ENCODE peak calls at places on chromosome 7, in five cellular contexts. One of them, this sample, is unnamed.

GRCh38 chr7:141027043-141027442 is 12.3 kb upstream of the MRPS33 start:
- DNase-seq in BJ: no peak
- DNase-seq in dorsolateral prefrontal cortex: no peak
- DNase-seq in fibroblast of pulmonary artery: no peak
- DNase-seq in GM13977: no peak
- DNase-seq in this sample: no peak

GRCh38 chr7:31883761-31884164 is 186.4 kb downstream of the PDE1C start:
- DNase-seq in BJ: peak
- DNase-seq in GM13977: peak
- DNase-seq in dorsolateral prefrontal cortex: peak
- DNase-seq in fibroblast of pulmonary artery: peak
- DNase-seq in this sample: no peak

GRCh38 chr7:140640727-140641531 is at the start of gene DENND2A:
- DNase-seq in dorsolateral prefrontal cortex: peak
- DNase-seq in fibroblast of pulmonary artery: peak
- DNase-seq in GM13977: peak
- DNase-seq in BJ: no peak
- DNase-seq in this sample: peak

GRCh38 chr7:107103369-107103768 is 58.9 kb downstream of the PRKAR2B start:
- DNase-seq in dorsolateral prefrontal cortex: no peak
- DNase-seq in GM13977: no peak
- DNase-seq in BJ: no peak
- DNase-seq in fibroblast of pulmonary artery: peak
- DNase-seq in this sample: no peak

GRCh38 chr7:11341285-11341944 is 367.7 kb downstream of the PHF14 start:
- DNase-seq in fibroblast of pulmonary artery: peak
- DNase-seq in BJ: no peak
- DNase-seq in dorsolateral prefrontal cortex: no peak
- DNase-seq in GM13977: no peak
- DNase-seq in this sample: no peak

GRCh38 chr7:142481548-142481947 is 223.7 kb upstream of the PRSS58 start:
- DNase-seq in dorsolateral prefrontal cortex: no peak
- DNase-seq in BJ: no peak
- DNase-seq in fibroblast of pulmonary artery: no peak
- DNase-seq in GM13977: no peak
- DNase-seq in this sample: no peak

GRCh38 chr7:92850506-92850905 is 14.1 kb upstream of the CDK6 start:
- DNase-seq in BJ: no peak
- DNase-seq in GM13977: no peak
- DNase-seq in dorsolateral prefrontal cortex: no peak
- DNase-seq in fibroblast of pulmonary artery: no peak
- DNase-seq in this sample: no peak

GRCh38 chr7:40299097-40299496 is 164.3 kb downstream of the SUGCT start:
- DNase-seq in fibroblast of pulmonary artery: peak
- DNase-seq in BJ: peak
- DNase-seq in GM13977: no peak
- DNase-seq in dorsolateral prefrontal cortex: no peak
- DNase-seq in this sample: no peak

GRCh38 chr7:16295558-16295957 is 125.8 kb downstream of the CRPPA start:
- DNase-seq in dorsolateral prefrontal cortex: no peak
- DNase-seq in GM13977: no peak
- DNase-seq in fibroblast of pulmonary artery: no peak
- DNase-seq in BJ: no peak
- DNase-seq in this sample: no peak

GRCh38 chr7:20199015-20199737 is 18.0 kb downstream of the MACC1 start:
- DNase-seq in fibroblast of pulmonary artery: peak
- DNase-seq in GM13977: peak
- DNase-seq in BJ: no peak
- DNase-seq in dorsolateral prefrontal cortex: no peak
- DNase-seq in this sample: peak

GRCh38 chr7:18499407-18500197 is 4.1 kb downstream of the HDAC9 start:
- DNase-seq in GM13977: no peak
- DNase-seq in BJ: no peak
- DNase-seq in dorsolateral prefrontal cortex: no peak
- DNase-seq in fibroblast of pulmonary artery: no peak
- DNase-seq in this sample: no peak

GRCh38 chr7:105779856-105780815 is 96.3 kb downstream of the ATXN7L1 start:
- DNase-seq in dorsolateral prefrontal cortex: no peak
- DNase-seq in GM13977: no peak
- DNase-seq in fibroblast of pulmonary artery: no peak
- DNase-seq in BJ: no peak
- DNase-seq in this sample: no peak

GRCh38 chr7:21671859-21672258 is 129.0 kb downstream of the DNAH11 start:
- DNase-seq in BJ: no peak
- DNase-seq in GM13977: peak
- DNase-seq in dorsolateral prefrontal cortex: no peak
- DNase-seq in fibroblast of pulmonary artery: no peak
- DNase-seq in this sample: no peak

GRCh38 chr7:6545398-6546126 is 5.7 kb downstream of the GRID2IP start:
- DNase-seq in fibroblast of pulmonary artery: no peak
- DNase-seq in dorsolateral prefrontal cortex: peak
- DNase-seq in GM13977: no peak
- DNase-seq in BJ: no peak
- DNase-seq in this sample: no peak

GRCh38 chr7:49875336-49875735 is 101.9 kb downstream of the VWC2 start:
- DNase-seq in dorsolateral prefrontal cortex: no peak
- DNase-seq in GM13977: no peak
- DNase-seq in fibroblast of pulmonary artery: no peak
- DNase-seq in BJ: no peak
- DNase-seq in this sample: no peak

GRCh38 chr7:141232286-141233051 is 158.6 kb downstream of the TMEM178B start:
- DNase-seq in GM13977: no peak
- DNase-seq in fibroblast of pulmonary artery: no peak
- DNase-seq in dorsolateral prefrontal cortex: no peak
- DNase-seq in BJ: no peak
- DNase-seq in this sample: no peak

GRCh38 chr7:127943541-127944521 is 87.4 kb downstream of the LRRC4 start:
- DNase-seq in GM13977: no peak
- DNase-seq in BJ: no peak
- DNase-seq in fibroblast of pulmonary artery: peak
- DNase-seq in dorsolateral prefrontal cortex: peak
- DNase-seq in this sample: no peak

GRCh38 chr7:130301606-130302005 is 8.6 kb downstream of the CPA4 start:
- DNase-seq in dorsolateral prefrontal cortex: no peak
- DNase-seq in BJ: no peak
- DNase-seq in fibroblast of pulmonary artery: no peak
- DNase-seq in GM13977: no peak
- DNase-seq in this sample: no peak

GRCh38 chr7:1677206-1678069 is 7.4 kb downstream of the ELFN1 start:
- DNase-seq in BJ: no peak
- DNase-seq in fibroblast of pulmonary artery: no peak
- DNase-seq in dorsolateral prefrontal cortex: no peak
- DNase-seq in GM13977: no peak
- DNase-seq in this sample: no peak

GRCh38 chr7:95897557-95898183 is 125.3 kb downstream of the DYNC1I1 start:
- DNase-seq in GM13977: no peak
- DNase-seq in fibroblast of pulmonary artery: no peak
- DNase-seq in BJ: no peak
- DNase-seq in dorsolateral prefrontal cortex: no peak
- DNase-seq in this sample: no peak

GRCh38 chr7:22859676-22860290 is 37.1 kb upstream of the TOMM7 start:
- DNase-seq in dorsolateral prefrontal cortex: no peak
- DNase-seq in BJ: no peak
- DNase-seq in GM13977: no peak
- DNase-seq in fibroblast of pulmonary artery: peak
- DNase-seq in this sample: no peak

GRCh38 chr7:88396948-88397322 is 90.2 kb upstream of the STEAP4 start:
- DNase-seq in dorsolateral prefrontal cortex: no peak
- DNase-seq in BJ: no peak
- DNase-seq in fibroblast of pulmonary artery: no peak
- DNase-seq in GM13977: no peak
- DNase-seq in this sample: no peak

GRCh38 chr7:82131224-82131623 is 312.4 kb downstream of the CACNA2D1 start:
- DNase-seq in BJ: no peak
- DNase-seq in GM13977: no peak
- DNase-seq in dorsolateral prefrontal cortex: no peak
- DNase-seq in fibroblast of pulmonary artery: no peak
- DNase-seq in this sample: no peak

GRCh38 chr7:83366629-83367028 is 203.9 kb upstream of the PCLO start:
- DNase-seq in BJ: no peak
- DNase-seq in dorsolateral prefrontal cortex: no peak
- DNase-seq in GM13977: no peak
- DNase-seq in fibroblast of pulmonary artery: no peak
- DNase-seq in this sample: no peak

GRCh38 chr7:493661-494251 is 25.9 kb downstream of the PDGFA start:
- DNase-seq in fibroblast of pulmonary artery: no peak
- DNase-seq in BJ: no peak
- DNase-seq in GM13977: no peak
- DNase-seq in dorsolateral prefrontal cortex: peak
- DNase-seq in this sample: no peak

GRCh38 chr7:18974803-18975202 is 142.6 kb downstream of the TWIST1 start:
- DNase-seq in BJ: peak
- DNase-seq in GM13977: no peak
- DNase-seq in fibroblast of pulmonary artery: peak
- DNase-seq in dorsolateral prefrontal cortex: no peak
- DNase-seq in this sample: no peak

GRCh38 chr7:116799912-116800311 is 62.5 kb upstream of the CAPZA2 start:
- DNase-seq in GM13977: no peak
- DNase-seq in BJ: no peak
- DNase-seq in dorsolateral prefrontal cortex: no peak
- DNase-seq in fibroblast of pulmonary artery: peak
- DNase-seq in this sample: no peak

GRCh38 chr7:45564485-45564884 is 9.7 kb upstream of the ADCY1 start:
- DNase-seq in fibroblast of pulmonary artery: no peak
- DNase-seq in BJ: no peak
- DNase-seq in GM13977: no peak
- DNase-seq in dorsolateral prefrontal cortex: no peak
- DNase-seq in this sample: no peak

GRCh38 chr7:157394246-157395191 is 57.7 kb downstream of the DNAJB6 start:
- DNase-seq in BJ: no peak
- DNase-seq in fibroblast of pulmonary artery: no peak
- DNase-seq in dorsolateral prefrontal cortex: peak
- DNase-seq in GM13977: no peak
- DNase-seq in this sample: no peak

GRCh38 chr7:150390206-150390605 is 11.1 kb downstream of the ZNF775 start:
- DNase-seq in GM13977: no peak
- DNase-seq in fibroblast of pulmonary artery: no peak
- DNase-seq in dorsolateral prefrontal cortex: peak
- DNase-seq in BJ: no peak
- DNase-seq in this sample: no peak

GRCh38 chr7:15462721-15463389 is 99.0 kb downstream of the AGMO start:
- DNase-seq in fibroblast of pulmonary artery: no peak
- DNase-seq in GM13977: no peak
- DNase-seq in dorsolateral prefrontal cortex: no peak
- DNase-seq in BJ: no peak
- DNase-seq in this sample: no peak

GRCh38 chr7:17109017-17109416 is 189.4 kb upstream of the AHR start:
- DNase-seq in dorsolateral prefrontal cortex: no peak
- DNase-seq in fibroblast of pulmonary artery: peak
- DNase-seq in BJ: peak
- DNase-seq in GM13977: no peak
- DNase-seq in this sample: no peak

GRCh38 chr7:33806284-33807157 is 98.8 kb upstream of the BMPER start:
- DNase-seq in GM13977: no peak
- DNase-seq in fibroblast of pulmonary artery: peak
- DNase-seq in BJ: no peak
- DNase-seq in dorsolateral prefrontal cortex: no peak
- DNase-seq in this sample: no peak

GRCh38 chr7:26993816-26994810 is 101.7 kb downstream of the HOXA1 start:
- DNase-seq in dorsolateral prefrontal cortex: no peak
- DNase-seq in fibroblast of pulmonary artery: peak
- DNase-seq in GM13977: no peak
- DNase-seq in BJ: no peak
- DNase-seq in this sample: no peak

GRCh38 chr7:159071260-159071659 is 73.4 kb downstream of the VIPR2 start:
- DNase-seq in GM13977: no peak
- DNase-seq in BJ: no peak
- DNase-seq in fibroblast of pulmonary artery: no peak
- DNase-seq in dorsolateral prefrontal cortex: no peak
- DNase-seq in this sample: no peak

GRCh38 chr7:76356823-76357222 is 2.0 kb downstream of the YWHAG start:
- DNase-seq in dorsolateral prefrontal cortex: no peak
- DNase-seq in BJ: no peak
- DNase-seq in GM13977: no peak
- DNase-seq in fibroblast of pulmonary artery: peak
- DNase-seq in this sample: no peak
- TF ChIP-seq CTCF in dorsolateral prefrontal cortex: no peak
- TF ChIP-seq CTCF in BJ: peak
- TF ChIP-seq CTCF in GM13977: no peak
- TF ChIP-seq CTCF in fibroblast of pulmonary artery: no peak
- TF ChIP-seq CTCF in this sample: no peak

GRCh38 chr7:64636386-64636785 is 29.5 kb upstream of the ZNF107 start:
- DNase-seq in BJ: no peak
- DNase-seq in fibroblast of pulmonary artery: no peak
- DNase-seq in GM13977: no peak
- DNase-seq in dorsolateral prefrontal cortex: no peak
- DNase-seq in this sample: no peak
- TF ChIP-seq CTCF in BJ: no peak
- TF ChIP-seq CTCF in fibroblast of pulmonary artery: no peak
- TF ChIP-seq CTCF in GM13977: peak
- TF ChIP-seq CTCF in dorsolateral prefrontal cortex: peak
- TF ChIP-seq CTCF in this sample: no peak

DNA sequence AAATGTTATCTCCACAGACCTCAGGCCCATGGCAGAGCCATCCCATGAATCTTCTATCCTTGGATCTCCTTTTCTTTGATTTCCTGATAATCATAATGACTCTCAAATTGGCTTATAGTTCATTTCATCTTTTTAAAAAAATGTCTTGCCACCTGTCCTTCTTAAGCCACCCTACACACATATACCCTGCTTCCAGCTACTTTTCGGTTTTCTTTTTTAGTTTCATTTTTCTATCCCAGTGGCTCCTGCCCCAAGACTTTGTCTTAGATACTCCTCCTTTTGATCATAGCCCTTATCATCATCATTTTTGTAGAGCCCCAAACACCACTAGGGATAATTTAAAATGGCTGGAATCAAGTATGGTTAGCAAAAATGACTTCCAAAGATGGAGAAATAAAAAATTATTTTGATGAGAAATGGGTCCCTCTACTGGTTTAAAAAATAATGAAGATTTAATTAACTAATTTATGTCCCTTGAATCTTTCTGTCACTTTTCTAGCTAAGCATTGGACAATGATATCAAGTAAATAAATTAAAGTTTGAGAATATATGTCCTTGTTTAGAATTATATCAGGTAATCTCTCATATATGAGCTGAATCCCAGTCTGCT is 277.3 kb upstream of the SEMA3D start:
- DNase-seq in BJ: no peak
- DNase-seq in dorsolateral prefrontal cortex: no peak
- DNase-seq in fibroblast of pulmonary artery: peak
- DNase-seq in GM13977: no peak
- DNase-seq in this sample: no peak
- TF ChIP-seq CTCF in BJ: no peak
- TF ChIP-seq CTCF in dorsolateral prefrontal cortex: peak
- TF ChIP-seq CTCF in fibroblast of pulmonary artery: peak
- TF ChIP-seq CTCF in GM13977: no peak
- TF ChIP-seq CTCF in this sample: no peak

DNA sequence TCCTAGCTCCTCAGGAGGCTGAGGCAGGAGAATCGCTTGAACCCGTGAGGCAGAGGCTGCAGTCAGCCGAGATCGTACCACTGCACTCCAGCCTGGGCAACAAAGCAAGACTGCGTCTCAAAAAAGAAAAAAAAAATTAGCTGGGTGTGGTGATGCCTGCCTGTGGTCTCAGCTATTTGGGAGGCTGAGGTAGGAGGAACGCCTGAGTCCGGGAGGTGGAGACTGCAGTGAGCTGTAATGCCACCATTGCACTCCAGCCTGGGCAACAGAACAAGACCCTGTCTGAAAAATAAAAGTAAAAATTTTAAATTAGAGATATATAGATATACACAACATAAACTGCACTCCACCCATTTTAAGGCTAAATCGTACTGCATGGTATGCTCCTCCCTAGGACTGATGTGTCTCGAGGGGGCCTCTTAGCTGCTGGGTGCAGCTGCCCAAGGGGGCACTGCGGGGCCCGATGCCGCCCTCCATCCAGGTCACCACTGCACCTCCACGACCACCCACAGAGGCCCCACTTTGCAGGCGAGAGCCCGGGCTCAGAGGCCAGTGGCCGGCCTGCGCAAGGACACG is 40.9 kb upstream of the FOXK1 start:
- DNase-seq in BJ: no peak
- DNase-seq in GM13977: no peak
- DNase-seq in dorsolateral prefrontal cortex: no peak
- DNase-seq in fibroblast of pulmonary artery: no peak
- DNase-seq in this sample: no peak
- TF ChIP-seq CTCF in BJ: peak
- TF ChIP-seq CTCF in GM13977: no peak
- TF ChIP-seq CTCF in dorsolateral prefrontal cortex: peak
- TF ChIP-seq CTCF in fibroblast of pulmonary artery: no peak
- TF ChIP-seq CTCF in this sample: no peak

This sample was measured in activated B cell treated with CpG ODN at 0.5 μM for 24 hours.